ENCODE peak calls at places on chromosomes 13 and 19, in ten cellular contexts. One of them, this sample, is unnamed.

GRCh38 chr13:109818136-109818535 is 31.8 kb upstream of the IRS2 start:
- DNase-seq in heart left ventricle: no peak
- DNase-seq in hypothalamus: no peak
- DNase-seq in activated CD8-positive, alpha-beta memory T cell treated with anti-CD3 and anti-CD28 coated beads for 4 hours: no peak
- DNase-seq in stimulated activated CD8-positive, alpha-beta memory T cell treated with anti-CD3 and anti-CD28 coated beads, Interleukin-15, amount 100 ng/mL, for 24 hours: no peak
- DNase-seq in activated naive CD4-positive, alpha-beta T cell treated with anti-CD3 and anti-CD28 coated beads for 36 hours: no peak
- DNase-seq in small intestine: no peak
- DNase-seq in CD8-positive, alpha-beta memory T cell: no peak
- DNase-seq in activated T-cell treated with anti-CD3 and anti-CD28 coated beads, Interleukin-2, amount 50 U/mL, for 4 hours: no peak
- DNase-seq in GM12865: no peak
- DNase-seq in this sample: no peak

GRCh38 chr19:42229855-42230331 is 9.8 kb downstream of the ZNF526 start:
- DNase-seq in heart left ventricle: no peak
- DNase-seq in hypothalamus: no peak
- DNase-seq in activated CD8-positive, alpha-beta memory T cell treated with anti-CD3 and anti-CD28 coated beads for 4 hours: no peak
- DNase-seq in stimulated activated CD8-positive, alpha-beta memory T cell treated with anti-CD3 and anti-CD28 coated beads, Interleukin-15, amount 100 ng/mL, for 24 hours: no peak
- DNase-seq in activated naive CD4-positive, alpha-beta T cell treated with anti-CD3 and anti-CD28 coated beads for 36 hours: no peak
- DNase-seq in small intestine: no peak
- DNase-seq in CD8-positive, alpha-beta memory T cell: no peak
- DNase-seq in activated T-cell treated with anti-CD3 and anti-CD28 coated beads, Interleukin-2, amount 50 U/mL, for 4 hours: no peak
- DNase-seq in GM12865: no peak
- DNase-seq in this sample: peak

GRCh38 chr19:33133438-33134031 is 1.6 kb downstream of the WDR88 start:
- DNase-seq in heart left ventricle: no peak
- DNase-seq in hypothalamus: no peak
- DNase-seq in activated CD8-positive, alpha-beta memory T cell treated with anti-CD3 and anti-CD28 coated beads for 4 hours: no peak
- DNase-seq in stimulated activated CD8-positive, alpha-beta memory T cell treated with anti-CD3 and anti-CD28 coated beads, Interleukin-15, amount 100 ng/mL, for 24 hours: no peak
- DNase-seq in activated naive CD4-positive, alpha-beta T cell treated with anti-CD3 and anti-CD28 coated beads for 36 hours: no peak
- DNase-seq in small intestine: no peak
- DNase-seq in CD8-positive, alpha-beta memory T cell: no peak
- DNase-seq in activated T-cell treated with anti-CD3 and anti-CD28 coated beads, Interleukin-2, amount 50 U/mL, for 4 hours: no peak
- DNase-seq in GM12865: no peak
- DNase-seq in this sample: no peak

GRCh38 chr19:33295621-33296472 is 6.5 kb downstream of the CEBPA start:
- DNase-seq in heart left ventricle: no peak
- DNase-seq in hypothalamus: no peak
- DNase-seq in activated CD8-positive, alpha-beta memory T cell treated with anti-CD3 and anti-CD28 coated beads for 4 hours: no peak
- DNase-seq in stimulated activated CD8-positive, alpha-beta memory T cell treated with anti-CD3 and anti-CD28 coated beads, Interleukin-15, amount 100 ng/mL, for 24 hours: no peak
- DNase-seq in activated naive CD4-positive, alpha-beta T cell treated with anti-CD3 and anti-CD28 coated beads for 36 hours: no peak
- DNase-seq in small intestine: no peak
- DNase-seq in CD8-positive, alpha-beta memory T cell: no peak
- DNase-seq in activated T-cell treated with anti-CD3 and anti-CD28 coated beads, Interleukin-2, amount 50 U/mL, for 4 hours: no peak
- DNase-seq in GM12865: peak
- DNase-seq in this sample: peak

GRCh38 chr19:35118268-35119026 is 2.8 kb downstream of the FXYD3 start:
- DNase-seq in heart left ventricle: no peak
- DNase-seq in hypothalamus: no peak
- DNase-seq in activated CD8-positive, alpha-beta memory T cell treated with anti-CD3 and anti-CD28 coated beads for 4 hours: no peak
- DNase-seq in stimulated activated CD8-positive, alpha-beta memory T cell treated with anti-CD3 and anti-CD28 coated beads, Interleukin-15, amount 100 ng/mL, for 24 hours: no peak
- DNase-seq in activated naive CD4-positive, alpha-beta T cell treated with anti-CD3 and anti-CD28 coated beads for 36 hours: no peak
- DNase-seq in small intestine: peak
- DNase-seq in CD8-positive, alpha-beta memory T cell: no peak
- DNase-seq in activated T-cell treated with anti-CD3 and anti-CD28 coated beads, Interleukin-2, amount 50 U/mL, for 4 hours: no peak
- DNase-seq in GM12865: no peak
- DNase-seq in this sample: no peak

GRCh38 chr19:11096210-11096841 is 7.1 kb downstream of the LDLR start:
- DNase-seq in heart left ventricle: peak
- DNase-seq in hypothalamus: no peak
- DNase-seq in activated CD8-positive, alpha-beta memory T cell treated with anti-CD3 and anti-CD28 coated beads for 4 hours: no peak
- DNase-seq in stimulated activated CD8-positive, alpha-beta memory T cell treated with anti-CD3 and anti-CD28 coated beads, Interleukin-15, amount 100 ng/mL, for 24 hours: no peak
- DNase-seq in activated naive CD4-positive, alpha-beta T cell treated with anti-CD3 and anti-CD28 coated beads for 36 hours: peak
- DNase-seq in small intestine: peak
- DNase-seq in CD8-positive, alpha-beta memory T cell: no peak
- DNase-seq in activated T-cell treated with anti-CD3 and anti-CD28 coated beads, Interleukin-2, amount 50 U/mL, for 4 hours: no peak
- DNase-seq in GM12865: peak
- DNase-seq in this sample: no peak

GRCh38 chr19:54351474-54351873 is 12.5 kb upstream of the LILRA4 start:
- DNase-seq in heart left ventricle: no peak
- DNase-seq in hypothalamus: no peak
- DNase-seq in activated CD8-positive, alpha-beta memory T cell treated with anti-CD3 and anti-CD28 coated beads for 4 hours: no peak
- DNase-seq in stimulated activated CD8-positive, alpha-beta memory T cell treated with anti-CD3 and anti-CD28 coated beads, Interleukin-15, amount 100 ng/mL, for 24 hours: no peak
- DNase-seq in activated naive CD4-positive, alpha-beta T cell treated with anti-CD3 and anti-CD28 coated beads for 36 hours: no peak
- DNase-seq in small intestine: no peak
- DNase-seq in CD8-positive, alpha-beta memory T cell: no peak
- DNase-seq in activated T-cell treated with anti-CD3 and anti-CD28 coated beads, Interleukin-2, amount 50 U/mL, for 4 hours: no peak
- DNase-seq in GM12865: no peak
- DNase-seq in this sample: no peak

GRCh38 chr13:99988469-99989375 is 7.1 kb downstream of the ZIC2 start:
- DNase-seq in heart left ventricle: no peak
- DNase-seq in hypothalamus: no peak
- DNase-seq in activated CD8-positive, alpha-beta memory T cell treated with anti-CD3 and anti-CD28 coated beads for 4 hours: no peak
- DNase-seq in stimulated activated CD8-positive, alpha-beta memory T cell treated with anti-CD3 and anti-CD28 coated beads, Interleukin-15, amount 100 ng/mL, for 24 hours: no peak
- DNase-seq in activated naive CD4-positive, alpha-beta T cell treated with anti-CD3 and anti-CD28 coated beads for 36 hours: no peak
- DNase-seq in small intestine: no peak
- DNase-seq in CD8-positive, alpha-beta memory T cell: no peak
- DNase-seq in activated T-cell treated with anti-CD3 and anti-CD28 coated beads, Interleukin-2, amount 50 U/mL, for 4 hours: no peak
- DNase-seq in GM12865: no peak
- DNase-seq in this sample: no peak

GRCh38 chr19:47608074-47608907 is 643 bp upstream of the BICRA start:
- DNase-seq in heart left ventricle: peak
- DNase-seq in hypothalamus: peak
- DNase-seq in activated CD8-positive, alpha-beta memory T cell treated with anti-CD3 and anti-CD28 coated beads for 4 hours: peak
- DNase-seq in stimulated activated CD8-positive, alpha-beta memory T cell treated with anti-CD3 and anti-CD28 coated beads, Interleukin-15, amount 100 ng/mL, for 24 hours: peak
- DNase-seq in activated naive CD4-positive, alpha-beta T cell treated with anti-CD3 and anti-CD28 coated beads for 36 hours: peak
- DNase-seq in small intestine: peak
- DNase-seq in CD8-positive, alpha-beta memory T cell: peak
- DNase-seq in activated T-cell treated with anti-CD3 and anti-CD28 coated beads, Interleukin-2, amount 50 U/mL, for 4 hours: peak
- DNase-seq in GM12865: peak
- DNase-seq in this sample: peak

GRCh38 chr19:39403331-39404312 is 3.0 kb upstream of the ZFP36 start:
- DNase-seq in heart left ventricle: peak
- DNase-seq in hypothalamus: peak
- DNase-seq in activated CD8-positive, alpha-beta memory T cell treated with anti-CD3 and anti-CD28 coated beads for 4 hours: peak
- DNase-seq in stimulated activated CD8-positive, alpha-beta memory T cell treated with anti-CD3 and anti-CD28 coated beads, Interleukin-15, amount 100 ng/mL, for 24 hours: peak
- DNase-seq in activated naive CD4-positive, alpha-beta T cell treated with anti-CD3 and anti-CD28 coated beads for 36 hours: peak
- DNase-seq in small intestine: peak
- DNase-seq in CD8-positive, alpha-beta memory T cell: peak
- DNase-seq in activated T-cell treated with anti-CD3 and anti-CD28 coated beads, Interleukin-2, amount 50 U/mL, for 4 hours: peak
- DNase-seq in GM12865: peak
- DNase-seq in this sample: peak

GRCh38 chr13:101554420-101555125 is 102.1 kb downstream of the ITGBL1 start:
- DNase-seq in heart left ventricle: no peak
- DNase-seq in hypothalamus: no peak
- DNase-seq in activated CD8-positive, alpha-beta memory T cell treated with anti-CD3 and anti-CD28 coated beads for 4 hours: no peak
- DNase-seq in stimulated activated CD8-positive, alpha-beta memory T cell treated with anti-CD3 and anti-CD28 coated beads, Interleukin-15, amount 100 ng/mL, for 24 hours: no peak
- DNase-seq in activated naive CD4-positive, alpha-beta T cell treated with anti-CD3 and anti-CD28 coated beads for 36 hours: no peak
- DNase-seq in small intestine: no peak
- DNase-seq in CD8-positive, alpha-beta memory T cell: no peak
- DNase-seq in activated T-cell treated with anti-CD3 and anti-CD28 coated beads, Interleukin-2, amount 50 U/mL, for 4 hours: no peak
- DNase-seq in GM12865: no peak
- DNase-seq in this sample: no peak

GRCh38 chr13:25905411-25906010 is 146.3 kb downstream of the SHISA2 start:
- DNase-seq in heart left ventricle: no peak
- DNase-seq in hypothalamus: no peak
- DNase-seq in activated CD8-positive, alpha-beta memory T cell treated with anti-CD3 and anti-CD28 coated beads for 4 hours: no peak
- DNase-seq in stimulated activated CD8-positive, alpha-beta memory T cell treated with anti-CD3 and anti-CD28 coated beads, Interleukin-15, amount 100 ng/mL, for 24 hours: no peak
- DNase-seq in activated naive CD4-positive, alpha-beta T cell treated with anti-CD3 and anti-CD28 coated beads for 36 hours: no peak
- DNase-seq in small intestine: no peak
- DNase-seq in CD8-positive, alpha-beta memory T cell: no peak
- DNase-seq in activated T-cell treated with anti-CD3 and anti-CD28 coated beads, Interleukin-2, amount 50 U/mL, for 4 hours: no peak
- DNase-seq in GM12865: no peak
- DNase-seq in this sample: no peak

GRCh38 chr19:4064551-4065260 is 2.0 kb downstream of the ZBTB7A start:
- DNase-seq in heart left ventricle: peak
- DNase-seq in hypothalamus: peak
- DNase-seq in activated CD8-positive, alpha-beta memory T cell treated with anti-CD3 and anti-CD28 coated beads for 4 hours: no peak
- DNase-seq in stimulated activated CD8-positive, alpha-beta memory T cell treated with anti-CD3 and anti-CD28 coated beads, Interleukin-15, amount 100 ng/mL, for 24 hours: no peak
- DNase-seq in activated naive CD4-positive, alpha-beta T cell treated with anti-CD3 and anti-CD28 coated beads for 36 hours: peak
- DNase-seq in small intestine: peak
- DNase-seq in CD8-positive, alpha-beta memory T cell: peak
- DNase-seq in activated T-cell treated with anti-CD3 and anti-CD28 coated beads, Interleukin-2, amount 50 U/mL, for 4 hours: no peak
- DNase-seq in GM12865: peak
- DNase-seq in this sample: peak

GRCh38 chr19:14550201-14550754 is 20.9 kb downstream of the TECR start:
- DNase-seq in heart left ventricle: no peak
- DNase-seq in hypothalamus: no peak
- DNase-seq in activated CD8-positive, alpha-beta memory T cell treated with anti-CD3 and anti-CD28 coated beads for 4 hours: no peak
- DNase-seq in stimulated activated CD8-positive, alpha-beta memory T cell treated with anti-CD3 and anti-CD28 coated beads, Interleukin-15, amount 100 ng/mL, for 24 hours: no peak
- DNase-seq in activated naive CD4-positive, alpha-beta T cell treated with anti-CD3 and anti-CD28 coated beads for 36 hours: no peak
- DNase-seq in small intestine: peak
- DNase-seq in CD8-positive, alpha-beta memory T cell: no peak
- DNase-seq in activated T-cell treated with anti-CD3 and anti-CD28 coated beads, Interleukin-2, amount 50 U/mL, for 4 hours: no peak
- DNase-seq in GM12865: no peak
- DNase-seq in this sample: peak

GRCh38 chr13:94617389-94618000 is 15.8 kb downstream of the GPR180 start:
- DNase-seq in heart left ventricle: no peak
- DNase-seq in hypothalamus: no peak
- DNase-seq in activated CD8-positive, alpha-beta memory T cell treated with anti-CD3 and anti-CD28 coated beads for 4 hours: no peak
- DNase-seq in stimulated activated CD8-positive, alpha-beta memory T cell treated with anti-CD3 and anti-CD28 coated beads, Interleukin-15, amount 100 ng/mL, for 24 hours: no peak
- DNase-seq in activated naive CD4-positive, alpha-beta T cell treated with anti-CD3 and anti-CD28 coated beads for 36 hours: peak
- DNase-seq in small intestine: peak
- DNase-seq in CD8-positive, alpha-beta memory T cell: peak
- DNase-seq in activated T-cell treated with anti-CD3 and anti-CD28 coated beads, Interleukin-2, amount 50 U/mL, for 4 hours: peak
- DNase-seq in GM12865: peak
- DNase-seq in this sample: no peak

GRCh38 chr13:20106751-20107150 is 54.1 kb downstream of the GJA3 start:
- DNase-seq in heart left ventricle: no peak
- DNase-seq in hypothalamus: no peak
- DNase-seq in activated CD8-positive, alpha-beta memory T cell treated with anti-CD3 and anti-CD28 coated beads for 4 hours: no peak
- DNase-seq in stimulated activated CD8-positive, alpha-beta memory T cell treated with anti-CD3 and anti-CD28 coated beads, Interleukin-15, amount 100 ng/mL, for 24 hours: no peak
- DNase-seq in activated naive CD4-positive, alpha-beta T cell treated with anti-CD3 and anti-CD28 coated beads for 36 hours: no peak
- DNase-seq in small intestine: no peak
- DNase-seq in CD8-positive, alpha-beta memory T cell: no peak
- DNase-seq in activated T-cell treated with anti-CD3 and anti-CD28 coated beads, Interleukin-2, amount 50 U/mL, for 4 hours: no peak
- DNase-seq in GM12865: no peak
- DNase-seq in this sample: no peak

GRCh38 chr13:28380319-28380718 is 114.6 kb downstream of the FLT1 start:
- DNase-seq in heart left ventricle: no peak
- DNase-seq in hypothalamus: no peak
- DNase-seq in activated CD8-positive, alpha-beta memory T cell treated with anti-CD3 and anti-CD28 coated beads for 4 hours: no peak
- DNase-seq in stimulated activated CD8-positive, alpha-beta memory T cell treated with anti-CD3 and anti-CD28 coated beads, Interleukin-15, amount 100 ng/mL, for 24 hours: no peak
- DNase-seq in activated naive CD4-positive, alpha-beta T cell treated with anti-CD3 and anti-CD28 coated beads for 36 hours: no peak
- DNase-seq in small intestine: no peak
- DNase-seq in CD8-positive, alpha-beta memory T cell: no peak
- DNase-seq in activated T-cell treated with anti-CD3 and anti-CD28 coated beads, Interleukin-2, amount 50 U/mL, for 4 hours: no peak
- DNase-seq in GM12865: no peak
- DNase-seq in this sample: no peak

GRCh38 chr13:95784161-95784880 is 107.4 kb downstream of the DNAJC3 start:
- DNase-seq in heart left ventricle: no peak
- DNase-seq in hypothalamus: no peak
- DNase-seq in activated CD8-positive, alpha-beta memory T cell treated with anti-CD3 and anti-CD28 coated beads for 4 hours: no peak
- DNase-seq in stimulated activated CD8-positive, alpha-beta memory T cell treated with anti-CD3 and anti-CD28 coated beads, Interleukin-15, amount 100 ng/mL, for 24 hours: no peak
- DNase-seq in activated naive CD4-positive, alpha-beta T cell treated with anti-CD3 and anti-CD28 coated beads for 36 hours: no peak
- DNase-seq in small intestine: no peak
- DNase-seq in CD8-positive, alpha-beta memory T cell: no peak
- DNase-seq in activated T-cell treated with anti-CD3 and anti-CD28 coated beads, Interleukin-2, amount 50 U/mL, for 4 hours: no peak
- DNase-seq in GM12865: no peak
- DNase-seq in this sample: no peak

GRCh38 chr13:80921971-80922370 is 581.0 kb upstream of the SPRY2 start:
- DNase-seq in heart left ventricle: no peak
- DNase-seq in hypothalamus: no peak
- DNase-seq in activated CD8-positive, alpha-beta memory T cell treated with anti-CD3 and anti-CD28 coated beads for 4 hours: no peak
- DNase-seq in stimulated activated CD8-positive, alpha-beta memory T cell treated with anti-CD3 and anti-CD28 coated beads, Interleukin-15, amount 100 ng/mL, for 24 hours: no peak
- DNase-seq in activated naive CD4-positive, alpha-beta T cell treated with anti-CD3 and anti-CD28 coated beads for 36 hours: no peak
- DNase-seq in small intestine: no peak
- DNase-seq in CD8-positive, alpha-beta memory T cell: no peak
- DNase-seq in activated T-cell treated with anti-CD3 and anti-CD28 coated beads, Interleukin-2, amount 50 U/mL, for 4 hours: no peak
- DNase-seq in GM12865: no peak
- DNase-seq in this sample: no peak

GRCh38 chr13:111031531-111031961 is 83.6 kb upstream of the ARHGEF7 start:
- DNase-seq in heart left ventricle: no peak
- DNase-seq in hypothalamus: no peak
- DNase-seq in activated CD8-positive, alpha-beta memory T cell treated with anti-CD3 and anti-CD28 coated beads for 4 hours: no peak
- DNase-seq in stimulated activated CD8-positive, alpha-beta memory T cell treated with anti-CD3 and anti-CD28 coated beads, Interleukin-15, amount 100 ng/mL, for 24 hours: no peak
- DNase-seq in activated naive CD4-positive, alpha-beta T cell treated with anti-CD3 and anti-CD28 coated beads for 36 hours: no peak
- DNase-seq in small intestine: no peak
- DNase-seq in CD8-positive, alpha-beta memory T cell: no peak
- DNase-seq in activated T-cell treated with anti-CD3 and anti-CD28 coated beads, Interleukin-2, amount 50 U/mL, for 4 hours: no peak
- DNase-seq in GM12865: peak
- DNase-seq in this sample: no peak

GRCh38 chr13:51034906-51035305 is 76.2 kb downstream of the C13orf42 start:
- DNase-seq in heart left ventricle: no peak
- DNase-seq in hypothalamus: no peak
- DNase-seq in activated CD8-positive, alpha-beta memory T cell treated with anti-CD3 and anti-CD28 coated beads for 4 hours: no peak
- DNase-seq in stimulated activated CD8-positive, alpha-beta memory T cell treated with anti-CD3 and anti-CD28 coated beads, Interleukin-15, amount 100 ng/mL, for 24 hours: no peak
- DNase-seq in activated naive CD4-positive, alpha-beta T cell treated with anti-CD3 and anti-CD28 coated beads for 36 hours: no peak
- DNase-seq in small intestine: no peak
- DNase-seq in CD8-positive, alpha-beta memory T cell: no peak
- DNase-seq in activated T-cell treated with anti-CD3 and anti-CD28 coated beads, Interleukin-2, amount 50 U/mL, for 4 hours: no peak
- DNase-seq in GM12865: no peak
- DNase-seq in this sample: no peak

GRCh38 chr13:110125613-110126272 is 181.2 kb downstream of the COL4A1 start:
- DNase-seq in heart left ventricle: no peak
- DNase-seq in hypothalamus: no peak
- DNase-seq in activated CD8-positive, alpha-beta memory T cell treated with anti-CD3 and anti-CD28 coated beads for 4 hours: no peak
- DNase-seq in stimulated activated CD8-positive, alpha-beta memory T cell treated with anti-CD3 and anti-CD28 coated beads, Interleukin-15, amount 100 ng/mL, for 24 hours: no peak
- DNase-seq in activated naive CD4-positive, alpha-beta T cell treated with anti-CD3 and anti-CD28 coated beads for 36 hours: no peak
- DNase-seq in small intestine: no peak
- DNase-seq in CD8-positive, alpha-beta memory T cell: no peak
- DNase-seq in activated T-cell treated with anti-CD3 and anti-CD28 coated beads, Interleukin-2, amount 50 U/mL, for 4 hours: no peak
- DNase-seq in GM12865: no peak
- DNase-seq in this sample: no peak

GRCh38 chr13:75316427-75316826 is 165.5 kb downstream of the TBC1D4 start:
- DNase-seq in heart left ventricle: no peak
- DNase-seq in hypothalamus: no peak
- DNase-seq in activated CD8-positive, alpha-beta memory T cell treated with anti-CD3 and anti-CD28 coated beads for 4 hours: no peak
- DNase-seq in stimulated activated CD8-positive, alpha-beta memory T cell treated with anti-CD3 and anti-CD28 coated beads, Interleukin-15, amount 100 ng/mL, for 24 hours: no peak
- DNase-seq in activated naive CD4-positive, alpha-beta T cell treated with anti-CD3 and anti-CD28 coated beads for 36 hours: no peak
- DNase-seq in small intestine: no peak
- DNase-seq in CD8-positive, alpha-beta memory T cell: no peak
- DNase-seq in activated T-cell treated with anti-CD3 and anti-CD28 coated beads, Interleukin-2, amount 50 U/mL, for 4 hours: no peak
- DNase-seq in GM12865: no peak
- DNase-seq in this sample: no peak